ENCODE peak calls at places on chromosomes 11 and 22, in nine cellular contexts. U is sciatic nerve; P is AML-193; D is OCI-M1; V is BE2C; M is psoas muscle; I is fibroblast of lung; A is COR-L47; Z is activated CD8-positive, alpha-beta memory T cell treated with anti-CD3 and anti-CD28 coated beads for 1 hour. C is an unnamed sample.

GRCh38 chr22:48577014-48577690 is 1250.5 kb downstream of the BRD1 start:
- DNase-seq in U (no peak), P (no peak), D (no peak), V (no peak), M (no peak), I (no peak), A (peak), Z (no peak), C (no peak)

GRCh38 chr11:4619514-4619913 is 11.5 kb upstream of the TRIM68 start:
- DNase-seq in U (no peak), P (no peak), D (no peak), V (no peak), M (no peak), I (no peak), A (no peak), Z (no peak), C (no peak)

GRCh38 chr11:63839508-63840355 is 822 bp downstream of the MARK2 start:
- DNase-seq in U (no peak), P (peak), D (peak), V (no peak), M (peak), I (no peak), A (no peak), Z (no peak), C (peak)

GRCh38 chr11:107561688-107562087 is 3.8 kb downstream of the ALKBH8 start:
- DNase-seq in U (no peak), P (no peak), D (no peak), V (no peak), M (no peak), I (no peak), A (no peak), Z (no peak), C (peak)

GRCh38 chr11:58395581-58395980 is 11.1 kb downstream of the OR5B3 start:
- DNase-seq in U (no peak), P (no peak), D (no peak), V (no peak), M (no peak), I (no peak), A (no peak), Z (no peak), C (no peak)

GRCh38 chr22:37211075-37211852 is 1.0 kb downstream of the SSTR3 start:
- DNase-seq in U (peak), P (no peak), D (no peak), V (no peak), M (no peak), I (no peak), A (no peak), Z (no peak), C (no peak)

GRCh38 chr11:123725995-123726655 is 15.3 kb downstream of the ZNF202 start:
- DNase-seq in U (no peak), P (no peak), D (no peak), V (no peak), M (no peak), I (no peak), A (no peak), Z (no peak), C (no peak)

GRCh38 chr11:96187779-96188624 is 155.0 kb downstream of the MAML2 start:
- DNase-seq in U (no peak), P (no peak), D (no peak), V (no peak), M (peak), I (peak), A (no peak), Z (no peak), C (peak)

GRCh38 chr22:25750569-25751173 is 8.7 kb downstream of the MYO18B start:
- DNase-seq in U (no peak), P (no peak), D (peak), V (no peak), M (no peak), I (no peak), A (no peak), Z (no peak), C (no peak)

GRCh38 chr11:22522225-22522624 is 103.4 kb downstream of the FANCF start:
- DNase-seq in U (no peak), P (no peak), D (no peak), V (no peak), M (no peak), I (no peak), A (no peak), Z (no peak), C (no peak)

GRCh38 chr22:38973289-38974169 is 8.6 kb upstream of the APOBEC3B start:
- DNase-seq in U (no peak), P (peak), D (peak), V (peak), M (no peak), I (peak), A (peak), Z (no peak), C (peak)